ENCODE peak calls at places on chromosomes 1 and 21, in seven cellular contexts. W is right atrium auricular region; D is keratinocyte; P is CD8-positive, alpha-beta memory T cell; J is PC-3; B is uterus; N is PC-9. E is an unnamed sample. For H3K4me1, the result is how much of the 10 kb centered on the place peaks cover.

GRCh38 chr1:83670891-83671565 is 327.9 kb downstream of the TTLL7 start:
- DNase-seq in D (no peak), N (no peak), W (no peak), B (no peak), J (no peak), P (no peak), E (no peak)

GRCh38 chr1:225996946-225997545 is 2.1 kb downstream of the SDE2 start:
- DNase-seq in P (peak), D (no peak), W (no peak), N (no peak), J (no peak), B (no peak), E (no peak)

GRCh38 chr1:154941332-154941995 is 4.9 kb upstream of the PMVK start:
- DNase-seq in B (no peak), P (no peak), N (no peak), W (no peak), J (no peak), D (no peak), E (no peak)

GRCh38 chr1:82390627-82391026 is 589.9 kb downstream of the ADGRL2 start:
- DNase-seq in J (no peak), P (no peak), W (no peak), B (no peak), N (no peak), D (no peak), E (no peak)

GRCh38 chr21:42350271-42350885 is 416 bp downstream of the TFF2 start:
- DNase-seq in W (no peak), J (no peak), B (no peak), N (no peak), D (no peak), P (no peak), E (no peak)

GRCh38 chr1:41492341-41492848 is 7.9 kb upstream of the EDN2 start:
- DNase-seq in P (no peak), D (no peak), W (no peak), B (no peak), J (peak), N (peak), E (no peak)

GRCh38 chr1:19799233-19799876 is 361 bp downstream of the TMCO4 start:
- DNase-seq in J (peak), D (no peak), B (no peak), W (no peak), N (no peak), P (peak), E (peak)

GRCh38 chr1:53111073-53111556 is 31.3 kb downstream of the SLC1A7 start:
- DNase-seq in B (no peak), N (peak), D (no peak), P (no peak), W (no peak), J (peak), E (no peak)

DNA sequence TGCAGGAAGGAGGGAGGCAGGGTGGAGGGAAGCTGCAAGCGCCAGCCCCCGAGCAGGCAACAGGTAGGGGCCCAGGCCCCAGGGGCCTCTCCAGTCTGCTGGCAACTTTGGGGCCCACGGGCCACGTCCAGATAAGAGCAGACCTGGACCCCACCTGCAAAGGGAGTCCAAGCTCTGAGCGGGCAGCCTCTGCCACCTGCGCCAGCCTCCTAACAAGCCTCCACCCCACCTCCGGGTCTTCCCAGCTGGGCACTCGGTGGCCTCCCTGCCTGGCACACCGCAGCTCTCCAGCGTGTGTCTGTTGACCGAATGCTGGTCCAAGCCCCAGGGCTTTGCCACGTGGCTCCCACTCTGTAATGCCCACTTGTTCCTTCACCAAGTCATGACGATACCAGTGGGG is 263.5 kb upstream of the VAMP3 start:
- DNase-seq in N (no peak), W (no peak), B (no peak), P (no peak), J (no peak), D (no peak), E (no peak)
- H3K4me1 ChIP-seq in N (under half), W (under half), B (under half), P (under half), J (under half), D (under half), E (under half)

GRCh38 chr1:234967121-234967520 is 161.5 kb downstream of the TOMM20 start:
- DNase-seq in P (no peak), W (no peak), D (no peak), N (no peak), J (no peak), B (no peak), E (no peak)
- H3K4me1 ChIP-seq in P (half or more), W (half or more), D (under half), N (half or more), J (half or more), B (under half), E (under half)

DNA sequence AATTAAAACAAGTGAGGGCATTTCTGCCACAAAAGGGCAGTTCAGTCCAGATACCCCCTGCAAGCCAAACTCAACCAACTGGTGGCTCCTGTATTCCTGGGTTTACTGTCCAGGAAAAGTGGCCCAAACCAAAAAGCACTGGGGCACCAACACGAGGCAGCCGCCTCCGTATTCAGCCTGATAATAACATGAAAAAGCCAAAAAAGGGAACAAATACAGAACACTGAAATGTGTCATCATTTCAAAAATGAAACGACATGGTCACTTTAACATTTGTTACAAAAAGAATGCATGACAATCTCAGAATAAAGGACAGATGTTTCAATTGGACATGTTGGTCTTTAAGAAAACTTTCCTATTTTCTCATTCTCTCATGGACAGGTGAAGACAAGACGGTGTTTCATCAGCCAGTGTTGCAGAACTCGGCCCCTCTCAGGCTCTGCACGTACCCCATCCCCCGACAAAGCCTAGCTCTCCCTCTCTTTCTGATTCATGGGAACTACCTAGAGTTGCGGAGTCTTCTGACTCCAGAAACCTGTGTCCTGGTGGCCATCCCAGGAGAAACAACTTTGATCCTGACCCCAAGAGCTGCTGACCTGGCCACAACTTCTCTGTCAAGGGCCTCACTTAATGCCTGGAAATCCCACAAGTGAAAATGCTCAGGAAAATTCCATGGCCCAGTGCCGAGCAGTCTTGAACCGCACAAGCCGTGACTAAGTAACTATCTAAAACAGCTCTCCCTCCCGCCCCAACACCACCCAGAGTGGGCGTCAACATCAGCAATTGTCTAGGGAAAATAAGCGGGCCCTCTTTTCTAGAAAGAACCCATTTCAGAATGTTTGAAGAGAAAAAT is 27.1 kb downstream of the ZBTB17 start:
- DNase-seq in B (peak), P (no peak), D (peak), N (no peak), W (peak), J (no peak), E (peak)
- H3K4me1 ChIP-seq in B (under half), P (under half), D (half or more), N (under half), W (half or more), J (under half), E (half or more)

GRCh38 chr21:38807987-38808386 is 2.3 kb downstream of the ETS2 start:
- DNase-seq in B (no peak), D (no peak), J (no peak), W (no peak), P (no peak), N (no peak), E (no peak)

GRCh38 chr21:38811257-38811656 is 5.5 kb downstream of the ETS2 start:
- DNase-seq in P (no peak), J (peak), B (no peak), W (no peak), D (peak), N (no peak), E (no peak)

GRCh38 chr21:38810826-38811164 is 5.1 kb downstream of the ETS2 start:
- DNase-seq in W (no peak), P (no peak), N (no peak), B (no peak), D (no peak), J (no peak), E (no peak)

GRCh38 chr21:38809170-38809878 is 3.6 kb downstream of the ETS2 start:
- DNase-seq in J (no peak), N (no peak), W (no peak), B (no peak), D (no peak), P (no peak), E (no peak)

DNA sequence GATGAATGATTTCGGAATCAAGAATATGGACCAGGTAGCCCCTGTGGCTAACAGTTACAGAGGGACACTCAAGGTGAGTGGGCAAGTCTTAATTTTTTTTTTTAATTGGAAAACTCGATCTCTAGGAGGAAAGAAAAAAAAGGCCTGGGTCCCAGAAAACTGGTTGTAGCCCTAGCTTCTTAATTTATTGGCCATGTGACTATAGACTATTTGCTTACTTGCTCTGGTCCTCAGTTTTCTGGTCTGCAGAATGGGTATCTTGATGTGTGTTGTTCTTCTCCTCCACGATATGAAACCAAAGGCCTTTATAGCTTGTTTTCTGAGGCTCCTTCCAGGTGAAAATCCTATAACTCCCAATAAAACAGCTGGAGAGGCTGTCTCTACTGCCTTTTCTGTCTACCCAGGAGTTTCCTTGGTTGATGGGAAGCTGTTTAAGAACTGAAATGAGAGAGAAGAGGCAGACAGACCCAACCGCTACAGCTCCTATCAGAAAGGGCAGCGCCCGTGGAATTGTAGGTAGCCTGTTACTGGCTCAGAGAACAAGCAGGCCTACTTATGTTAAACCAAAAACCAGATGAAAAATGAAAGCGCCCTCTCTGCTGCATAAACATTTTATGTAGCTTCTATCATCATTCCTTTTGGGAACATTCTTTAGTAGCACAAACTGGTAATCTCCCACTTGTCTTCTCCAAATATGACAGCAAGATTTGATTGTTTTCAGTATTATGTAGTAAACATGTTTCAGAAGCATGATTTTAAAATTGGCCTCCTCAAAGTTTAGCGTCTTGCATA is 4.5 kb downstream of the ETS2 start:
- DNase-seq in P (no peak), J (no peak), W (no peak), B (no peak), D (no peak), N (no peak), E (no peak)
- H3K4me1 ChIP-seq in P (under half), J (half or more), W (under half), B (under half), D (under half), N (under half), E (under half)

GRCh38 chr1:179105393-179105792 is 23.5 kb downstream of the TOR3A start:
- DNase-seq in D (peak), B (no peak), N (no peak), P (no peak), W (no peak), J (peak), E (no peak)
- H3K4me1 ChIP-seq in D (under half), B (under half), N (under half), P (under half), W (under half), J (under half), E (under half)